ENCODE peak calls at places on chromosomes 4 and X, in nine cellular contexts. One of them, this sample, is unnamed.

GRCh38 chr4:6250235-6250983 is 19.2 kb upstream of the WFS1 start:
- DNase-seq in HAP-1: peak; percentile 49
- DNase-seq in heart left ventricle: no peak
- DNase-seq in left lung: no peak
- DNase-seq in body of pancreas: no peak
- DNase-seq in fibroblast of lung: peak; percentile 32
- DNase-seq in tibial artery: no peak
- DNase-seq in CD4-positive, alpha-beta memory T cell: peak; percentile 61
- DNase-seq in HCT116: peak; percentile 76
- DNase-seq in this sample: no peak

GRCh38 chrX:134186362-134187121 is 50.4 kb upstream of the CCDC160 start:
- DNase-seq in HAP-1: peak; percentile 59
- DNase-seq in heart left ventricle: no peak
- DNase-seq in left lung: no peak
- DNase-seq in body of pancreas: no peak
- DNase-seq in fibroblast of lung: no peak
- DNase-seq in tibial artery: no peak
- DNase-seq in CD4-positive, alpha-beta memory T cell: peak; percentile 79
- DNase-seq in HCT116: no peak
- DNase-seq in this sample: no peak

GRCh38 chr4:156038772-156039171 is 85.1 kb upstream of the CTSO start:
- DNase-seq in HAP-1: no peak
- DNase-seq in heart left ventricle: no peak
- DNase-seq in left lung: no peak
- DNase-seq in body of pancreas: no peak
- DNase-seq in fibroblast of lung: no peak
- DNase-seq in tibial artery: no peak
- DNase-seq in CD4-positive, alpha-beta memory T cell: no peak
- DNase-seq in HCT116: no peak
- DNase-seq in this sample: no peak

GRCh38 chr4:160038560-160038959 is 935.7 kb downstream of the RAPGEF2 start:
- DNase-seq in HAP-1: no peak
- DNase-seq in heart left ventricle: no peak
- DNase-seq in left lung: no peak
- DNase-seq in body of pancreas: no peak
- DNase-seq in fibroblast of lung: peak; percentile 17
- DNase-seq in tibial artery: no peak
- DNase-seq in CD4-positive, alpha-beta memory T cell: no peak
- DNase-seq in HCT116: no peak
- DNase-seq in this sample: no peak

GRCh38 chrX:10157545-10157944 is 770 bp downstream of the CLCN4 start:
- DNase-seq in HAP-1: no peak
- DNase-seq in heart left ventricle: no peak
- DNase-seq in left lung: no peak
- DNase-seq in body of pancreas: no peak
- DNase-seq in fibroblast of lung: peak; percentile 64
- DNase-seq in tibial artery: no peak
- DNase-seq in CD4-positive, alpha-beta memory T cell: no peak
- DNase-seq in HCT116: no peak
- DNase-seq in this sample: no peak

GRCh38 chr4:111869339-111869738 is 275.9 kb upstream of the FAM241A start:
- DNase-seq in HAP-1: no peak
- DNase-seq in heart left ventricle: no peak
- DNase-seq in left lung: no peak
- DNase-seq in body of pancreas: no peak
- DNase-seq in fibroblast of lung: no peak
- DNase-seq in tibial artery: no peak
- DNase-seq in CD4-positive, alpha-beta memory T cell: no peak
- DNase-seq in HCT116: no peak
- DNase-seq in this sample: no peak

GRCh38 chr4:26812049-26812729 is 48.5 kb upstream of the STIM2 start:
- DNase-seq in HAP-1: no peak
- DNase-seq in heart left ventricle: peak; percentile 30
- DNase-seq in left lung: no peak
- DNase-seq in body of pancreas: no peak
- DNase-seq in fibroblast of lung: no peak
- DNase-seq in tibial artery: no peak
- DNase-seq in CD4-positive, alpha-beta memory T cell: no peak
- DNase-seq in HCT116: no peak
- DNase-seq in this sample: no peak

GRCh38 chrX:51614353-51614752 is 4.4 kb downstream of the CENPVL3 start:
- DNase-seq in HAP-1: peak; percentile 58
- DNase-seq in heart left ventricle: no peak
- DNase-seq in left lung: no peak
- DNase-seq in body of pancreas: no peak
- DNase-seq in fibroblast of lung: peak; percentile 48
- DNase-seq in tibial artery: no peak
- DNase-seq in CD4-positive, alpha-beta memory T cell: peak; percentile 7
- DNase-seq in HCT116: peak; percentile 6
- DNase-seq in this sample: no peak

GRCh38 chr4:7394184-7394575 is 40.5 kb downstream of the PSAPL1 start:
- DNase-seq in HAP-1: no peak
- DNase-seq in heart left ventricle: no peak
- DNase-seq in left lung: no peak
- DNase-seq in body of pancreas: no peak
- DNase-seq in fibroblast of lung: no peak
- DNase-seq in tibial artery: no peak
- DNase-seq in CD4-positive, alpha-beta memory T cell: no peak
- DNase-seq in HCT116: no peak
- DNase-seq in this sample: no peak

GRCh38 chr4:121977251-121978168 is 25.6 kb upstream of the TRPC3 start:
- DNase-seq in HAP-1: no peak
- DNase-seq in heart left ventricle: no peak
- DNase-seq in left lung: no peak
- DNase-seq in body of pancreas: no peak
- DNase-seq in fibroblast of lung: no peak
- DNase-seq in tibial artery: no peak
- DNase-seq in CD4-positive, alpha-beta memory T cell: no peak
- DNase-seq in HCT116: no peak
- DNase-seq in this sample: no peak

GRCh38 chrX:623268-623598 is 7.4 kb upstream of the SHOX start:
- DNase-seq in HAP-1: no peak
- DNase-seq in heart left ventricle: no peak
- DNase-seq in left lung: no peak
- DNase-seq in body of pancreas: no peak
- DNase-seq in fibroblast of lung: no peak
- DNase-seq in tibial artery: no peak
- DNase-seq in CD4-positive, alpha-beta memory T cell: no peak
- DNase-seq in HCT116: no peak
- DNase-seq in this sample: no peak

GRCh38 chr4:173264245-173264959 is 69.8 kb downstream of the HMGB2 start:
- DNase-seq in HAP-1: no peak
- DNase-seq in heart left ventricle: peak; percentile 29
- DNase-seq in left lung: no peak
- DNase-seq in body of pancreas: peak; percentile 58
- DNase-seq in fibroblast of lung: peak; percentile 79
- DNase-seq in tibial artery: no peak
- DNase-seq in CD4-positive, alpha-beta memory T cell: peak; percentile 48
- DNase-seq in HCT116: no peak
- DNase-seq in this sample: no peak

GRCh38 chr4:13173974-13174373 is 310.2 kb downstream of the RAB28 start:
- DNase-seq in HAP-1: no peak
- DNase-seq in heart left ventricle: peak; percentile 38
- DNase-seq in left lung: no peak
- DNase-seq in body of pancreas: peak; percentile 12
- DNase-seq in fibroblast of lung: peak; percentile 10
- DNase-seq in tibial artery: peak; percentile 84
- DNase-seq in CD4-positive, alpha-beta memory T cell: no peak
- DNase-seq in HCT116: no peak
- DNase-seq in this sample: no peak
- H3K4me1 ChIP-seq in HAP-1: no peaks in the 10 kb centered on the region
- H3K4me1 ChIP-seq in heart left ventricle: no peaks in the 10 kb centered on the region
- H3K4me1 ChIP-seq in left lung: no peaks in the 10 kb centered on the region
- H3K4me1 ChIP-seq in body of pancreas: no peaks in the 10 kb centered on the region
- H3K4me1 ChIP-seq in fibroblast of lung: no peaks in the 10 kb centered on the region
- H3K4me1 ChIP-seq in tibial artery: no peaks in the 10 kb centered on the region
- H3K4me1 ChIP-seq in CD4-positive, alpha-beta memory T cell: no peaks in the 10 kb centered on the region
- H3K4me1 ChIP-seq in HCT116: no peaks in the 10 kb centered on the region
- H3K4me1 ChIP-seq in this sample: no peaks in the 10 kb centered on the region

GRCh38 chr4:38670061-38670894 is 6.3 kb downstream of the KLF3 start:
- DNase-seq in HAP-1: no peak
- DNase-seq in heart left ventricle: no peak
- DNase-seq in left lung: no peak
- DNase-seq in body of pancreas: no peak
- DNase-seq in fibroblast of lung: no peak
- DNase-seq in tibial artery: no peak
- DNase-seq in CD4-positive, alpha-beta memory T cell: no peak
- DNase-seq in HCT116: no peak
- DNase-seq in this sample: no peak
- H3K4me1 ChIP-seq in HAP-1: peaks cover 54% of the 10 kb centered on the region
- H3K4me1 ChIP-seq in heart left ventricle: peaks cover 96% of the 10 kb centered on the region
- H3K4me1 ChIP-seq in left lung: peaks cover 72% of the 10 kb centered on the region
- H3K4me1 ChIP-seq in body of pancreas: peaks cover 77% of the 10 kb centered on the region
- H3K4me1 ChIP-seq in fibroblast of lung: peaks cover 36% of the 10 kb centered on the region
- H3K4me1 ChIP-seq in tibial artery: peaks cover 75% of the 10 kb centered on the region
- H3K4me1 ChIP-seq in CD4-positive, alpha-beta memory T cell: peaks cover 89% of the 10 kb centered on the region
- H3K4me1 ChIP-seq in HCT116: peaks cover 85% of the 10 kb centered on the region
- H3K4me1 ChIP-seq in this sample: peaks cover 11% of the 10 kb centered on the region

GRCh38 chr4:144658908-144659307 is 13.0 kb downstream of the HHIP start:
- DNase-seq in HAP-1: no peak
- DNase-seq in heart left ventricle: no peak
- DNase-seq in left lung: no peak
- DNase-seq in body of pancreas: no peak
- DNase-seq in fibroblast of lung: peak; percentile 82
- DNase-seq in tibial artery: no peak
- DNase-seq in CD4-positive, alpha-beta memory T cell: no peak
- DNase-seq in HCT116: no peak
- DNase-seq in this sample: no peak

GRCh38 chr4:144659493-144659892 is 13.5 kb downstream of the HHIP start:
- DNase-seq in HAP-1: no peak
- DNase-seq in heart left ventricle: no peak
- DNase-seq in left lung: no peak
- DNase-seq in body of pancreas: no peak
- DNase-seq in fibroblast of lung: no peak
- DNase-seq in tibial artery: no peak
- DNase-seq in CD4-positive, alpha-beta memory T cell: no peak
- DNase-seq in HCT116: no peak
- DNase-seq in this sample: no peak

GRCh38 chr4:144656857-144657256 is 10.9 kb downstream of the HHIP start:
- DNase-seq in HAP-1: no peak
- DNase-seq in heart left ventricle: no peak
- DNase-seq in left lung: no peak
- DNase-seq in body of pancreas: no peak
- DNase-seq in fibroblast of lung: no peak
- DNase-seq in tibial artery: no peak
- DNase-seq in CD4-positive, alpha-beta memory T cell: no peak
- DNase-seq in HCT116: no peak
- DNase-seq in this sample: no peak

GRCh38 chr4:144655491-144655890 is 9.5 kb downstream of the HHIP start:
- DNase-seq in HAP-1: no peak
- DNase-seq in heart left ventricle: no peak
- DNase-seq in left lung: no peak
- DNase-seq in body of pancreas: no peak
- DNase-seq in fibroblast of lung: peak; percentile 65
- DNase-seq in tibial artery: no peak
- DNase-seq in CD4-positive, alpha-beta memory T cell: no peak
- DNase-seq in HCT116: no peak
- DNase-seq in this sample: no peak

GRCh38 chr4:144658015-144658567 is 12.1 kb downstream of the HHIP start:
- DNase-seq in HAP-1: no peak
- DNase-seq in heart left ventricle: no peak
- DNase-seq in left lung: no peak
- DNase-seq in body of pancreas: no peak
- DNase-seq in fibroblast of lung: no peak
- DNase-seq in tibial artery: no peak
- DNase-seq in CD4-positive, alpha-beta memory T cell: no peak
- DNase-seq in HCT116: no peak
- DNase-seq in this sample: no peak
- H3K4me1 ChIP-seq in HAP-1: no peaks in the 10 kb centered on the region
- H3K4me1 ChIP-seq in heart left ventricle: no peaks in the 10 kb centered on the region
- H3K4me1 ChIP-seq in left lung: no peaks in the 10 kb centered on the region
- H3K4me1 ChIP-seq in body of pancreas: no peaks in the 10 kb centered on the region
- H3K4me1 ChIP-seq in fibroblast of lung: no peaks in the 10 kb centered on the region
- H3K4me1 ChIP-seq in tibial artery: no peaks in the 10 kb centered on the region
- H3K4me1 ChIP-seq in CD4-positive, alpha-beta memory T cell: no peaks in the 10 kb centered on the region
- H3K4me1 ChIP-seq in HCT116: no peaks in the 10 kb centered on the region
- H3K4me1 ChIP-seq in this sample: no peaks in the 10 kb centered on the region

GRCh38 chr4:68617003-68617698 is 41.0 kb upstream of the UGT2B17 start:
- DNase-seq in HAP-1: no peak
- DNase-seq in heart left ventricle: no peak
- DNase-seq in left lung: no peak
- DNase-seq in body of pancreas: no peak
- DNase-seq in fibroblast of lung: no peak
- DNase-seq in tibial artery: no peak
- DNase-seq in CD4-positive, alpha-beta memory T cell: no peak
- DNase-seq in HCT116: no peak
- DNase-seq in this sample: no peak
- H3K4me1 ChIP-seq in HAP-1: no peaks in the 10 kb centered on the region
- H3K4me1 ChIP-seq in heart left ventricle: no peaks in the 10 kb centered on the region
- H3K4me1 ChIP-seq in left lung: no peaks in the 10 kb centered on the region
- H3K4me1 ChIP-seq in body of pancreas: no peaks in the 10 kb centered on the region
- H3K4me1 ChIP-seq in fibroblast of lung: no peaks in the 10 kb centered on the region
- H3K4me1 ChIP-seq in tibial artery: no peaks in the 10 kb centered on the region
- H3K4me1 ChIP-seq in CD4-positive, alpha-beta memory T cell: no peaks in the 10 kb centered on the region
- H3K4me1 ChIP-seq in HCT116: no peaks in the 10 kb centered on the region
- H3K4me1 ChIP-seq in this sample: no peaks in the 10 kb centered on the region

GRCh38 chr4:128866281-128866680 is 56.8 kb downstream of the JADE1 start:
- DNase-seq in HAP-1: no peak
- DNase-seq in heart left ventricle: no peak
- DNase-seq in left lung: no peak
- DNase-seq in body of pancreas: no peak
- DNase-seq in fibroblast of lung: no peak
- DNase-seq in tibial artery: no peak
- DNase-seq in CD4-positive, alpha-beta memory T cell: no peak
- DNase-seq in HCT116: no peak
- DNase-seq in this sample: no peak
- H3K4me1 ChIP-seq in HAP-1: no peaks in the 10 kb centered on the region
- H3K4me1 ChIP-seq in heart left ventricle: peaks cover 20% of the 10 kb centered on the region
- H3K4me1 ChIP-seq in left lung: no peaks in the 10 kb centered on the region
- H3K4me1 ChIP-seq in body of pancreas: peaks cover 8% of the 10 kb centered on the region
- H3K4me1 ChIP-seq in fibroblast of lung: peaks cover 5% of the 10 kb centered on the region
- H3K4me1 ChIP-seq in tibial artery: no peaks in the 10 kb centered on the region
- H3K4me1 ChIP-seq in CD4-positive, alpha-beta memory T cell: peaks cover 22% of the 10 kb centered on the region
- H3K4me1 ChIP-seq in HCT116: no peaks in the 10 kb centered on the region
- H3K4me1 ChIP-seq in this sample: no peaks in the 10 kb centered on the region

DNA sequence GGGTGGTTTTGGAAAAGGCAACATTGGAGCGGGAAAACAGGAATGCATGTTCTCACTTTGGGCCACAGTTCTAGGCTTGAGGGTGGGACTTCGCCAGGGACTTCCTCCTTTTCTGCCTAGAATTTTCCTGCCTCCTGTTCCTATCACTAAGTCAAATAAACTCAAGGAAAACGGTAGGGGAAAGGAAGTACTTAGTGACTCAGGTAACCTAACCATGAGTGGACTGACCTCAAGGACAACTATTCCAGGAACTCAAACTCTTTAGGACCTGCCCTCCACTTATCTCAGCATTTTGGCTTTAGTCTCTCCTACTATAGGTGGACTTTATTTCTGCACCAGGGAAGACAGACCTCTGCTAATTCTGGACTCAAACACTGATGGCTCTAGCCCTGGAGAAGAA is 281.7 kb downstream of the ZNF674 start:
- DNase-seq in HAP-1: no peak
- DNase-seq in heart left ventricle: no peak
- DNase-seq in left lung: no peak
- DNase-seq in body of pancreas: no peak
- DNase-seq in fibroblast of lung: peak; percentile 32
- DNase-seq in tibial artery: no peak
- DNase-seq in CD4-positive, alpha-beta memory T cell: no peak
- DNase-seq in HCT116: peak; percentile 40
- DNase-seq in this sample: no peak
- H3K4me1 ChIP-seq in HAP-1: peaks cover 4% of the 10 kb centered on the region
- H3K4me1 ChIP-seq in heart left ventricle: no peaks in the 10 kb centered on the region
- H3K4me1 ChIP-seq in left lung: no peaks in the 10 kb centered on the region
- H3K4me1 ChIP-seq in body of pancreas: no peaks in the 10 kb centered on the region
- H3K4me1 ChIP-seq in fibroblast of lung: no peaks in the 10 kb centered on the region
- H3K4me1 ChIP-seq in tibial artery: no peaks in the 10 kb centered on the region
- H3K4me1 ChIP-seq in CD4-positive, alpha-beta memory T cell: no peaks in the 10 kb centered on the region
- H3K4me1 ChIP-seq in HCT116: peaks cover 29% of the 10 kb centered on the region
- H3K4me1 ChIP-seq in this sample: no peaks in the 10 kb centered on the region

This sample was measured in breast epithelium.